ENCODE peak calls at places on chromosomes 4 and X, in six cellular contexts. One of them, this sample, is unnamed.
A peak's percentile ranks its signal among the peaks of the same experiment; 100 is the strongest.

GRCh38 chrX:152641996-152642395 is 4.3 kb downstream of the GABRQ start:
- DNase-seq in lower lobe of right lung: no peak
- DNase-seq in CD4-positive, alpha-beta T cell: no peak
- DNase-seq in dorsolateral prefrontal cortex: no peak
- DNase-seq in RWPE1: no peak
- DNase-seq in A549: no peak
- DNase-seq in this sample: no peak

GRCh38 chr4:94523617-94524016 is 71.9 kb downstream of the PDLIM5 start:
- DNase-seq in RWPE1: no peak
- DNase-seq in lower lobe of right lung: no peak
- DNase-seq in CD4-positive, alpha-beta T cell: no peak
- DNase-seq in A549: no peak
- DNase-seq in dorsolateral prefrontal cortex: no peak
- DNase-seq in this sample: no peak

GRCh38 chr4:131613824-131614216 is 1535.3 kb upstream of the PCDH10 start:
- DNase-seq in A549: no peak
- DNase-seq in CD4-positive, alpha-beta T cell: no peak
- DNase-seq in dorsolateral prefrontal cortex: no peak
- DNase-seq in RWPE1: no peak
- DNase-seq in lower lobe of right lung: no peak
- DNase-seq in this sample: no peak

GRCh38 chr4:146488495-146489174 is 33.1 kb downstream of the SLC10A7 start:
- DNase-seq in RWPE1: no peak
- DNase-seq in lower lobe of right lung: no peak
- DNase-seq in dorsolateral prefrontal cortex: no peak
- DNase-seq in A549: no peak
- DNase-seq in CD4-positive, alpha-beta T cell: no peak
- DNase-seq in this sample: no peak

GRCh38 chr4:25834411-25835107 is 28.2 kb downstream of the SEL1L3 start:
- DNase-seq in dorsolateral prefrontal cortex: no peak
- DNase-seq in A549: no peak
- DNase-seq in CD4-positive, alpha-beta T cell: no peak
- DNase-seq in lower lobe of right lung: no peak
- DNase-seq in RWPE1: no peak
- DNase-seq in this sample: no peak

GRCh38 chrX:11757397-11757728 is 674 bp upstream of the MSL3 start:
- DNase-seq in dorsolateral prefrontal cortex: no peak
- DNase-seq in RWPE1: no peak
- DNase-seq in CD4-positive, alpha-beta T cell: no peak
- DNase-seq in lower lobe of right lung: no peak
- DNase-seq in A549: no peak
- DNase-seq in this sample: no peak

GRCh38 chr4:30714408-30715031 is 5.6 kb upstream of the PCDH7 start:
- DNase-seq in A549: peak; percentile 18
- DNase-seq in dorsolateral prefrontal cortex: no peak
- DNase-seq in lower lobe of right lung: no peak
- DNase-seq in RWPE1: peak; percentile 58
- DNase-seq in CD4-positive, alpha-beta T cell: no peak
- DNase-seq in this sample: no peak

GRCh38 chr4:41070516-41071281 is 143.6 kb downstream of the APBB2 start:
- DNase-seq in dorsolateral prefrontal cortex: no peak
- DNase-seq in A549: no peak
- DNase-seq in CD4-positive, alpha-beta T cell: no peak
- DNase-seq in RWPE1: no peak
- DNase-seq in lower lobe of right lung: no peak
- DNase-seq in this sample: no peak

GRCh38 chr4:38396091-38396490 is 267.9 kb upstream of the KLF3 start:
- DNase-seq in RWPE1: no peak
- DNase-seq in lower lobe of right lung: no peak
- DNase-seq in A549: no peak
- DNase-seq in CD4-positive, alpha-beta T cell: no peak
- DNase-seq in dorsolateral prefrontal cortex: no peak
- DNase-seq in this sample: no peak

GRCh38 chr4:144572660-144573059 is 73.3 kb upstream of the HHIP start:
- DNase-seq in dorsolateral prefrontal cortex: no peak
- DNase-seq in lower lobe of right lung: no peak
- DNase-seq in CD4-positive, alpha-beta T cell: no peak
- DNase-seq in A549: no peak
- DNase-seq in RWPE1: no peak
- DNase-seq in this sample: no peak

GRCh38 chrX:111182938-111183337 is 86.9 kb downstream of the PAK3 start:
- DNase-seq in RWPE1: no peak
- DNase-seq in dorsolateral prefrontal cortex: no peak
- DNase-seq in lower lobe of right lung: no peak
- DNase-seq in A549: no peak
- DNase-seq in CD4-positive, alpha-beta T cell: no peak
- DNase-seq in this sample: no peak

GRCh38 chr4:40672528-40673522 is 43.2 kb upstream of the RBM47 start:
- DNase-seq in A549: peak; percentile 83
- DNase-seq in RWPE1: peak; percentile 81
- DNase-seq in lower lobe of right lung: peak; percentile 62
- DNase-seq in CD4-positive, alpha-beta T cell: no peak
- DNase-seq in dorsolateral prefrontal cortex: no peak
- DNase-seq in this sample: peak; percentile 34

GRCh38 chrX:15405846-15406245 is 21.6 kb upstream of the VEGFD start:
- DNase-seq in RWPE1: no peak
- DNase-seq in dorsolateral prefrontal cortex: no peak
- DNase-seq in lower lobe of right lung: no peak
- DNase-seq in A549: no peak
- DNase-seq in CD4-positive, alpha-beta T cell: no peak
- DNase-seq in this sample: no peak

GRCh38 chrX:130144509-130144908 is 21.1 kb downstream of the AIFM1 start:
- DNase-seq in dorsolateral prefrontal cortex: no peak
- DNase-seq in RWPE1: no peak
- DNase-seq in A549: no peak
- DNase-seq in lower lobe of right lung: no peak
- DNase-seq in CD4-positive, alpha-beta T cell: no peak
- DNase-seq in this sample: no peak

GRCh38 chr4:12459126-12459525 is 1025.0 kb downstream of the RAB28 start:
- DNase-seq in CD4-positive, alpha-beta T cell: no peak
- DNase-seq in RWPE1: no peak
- DNase-seq in A549: no peak
- DNase-seq in lower lobe of right lung: no peak
- DNase-seq in dorsolateral prefrontal cortex: no peak
- DNase-seq in this sample: no peak

GRCh38 chrX:48761674-48762471 is at the start of gene GLOD5:
- DNase-seq in A549: no peak
- DNase-seq in dorsolateral prefrontal cortex: no peak
- DNase-seq in lower lobe of right lung: peak; percentile 72
- DNase-seq in RWPE1: peak; percentile 51
- DNase-seq in CD4-positive, alpha-beta T cell: no peak
- DNase-seq in this sample: peak; percentile 64

GRCh38 chrX:108666101-108666500 is 70.3 kb downstream of the IRS4 start:
- DNase-seq in A549: no peak
- DNase-seq in CD4-positive, alpha-beta T cell: no peak
- DNase-seq in lower lobe of right lung: no peak
- DNase-seq in RWPE1: no peak
- DNase-seq in dorsolateral prefrontal cortex: no peak
- DNase-seq in this sample: no peak

GRCh38 chr4:148170408-148171385 is 271.5 kb downstream of the NR3C2 start:
- DNase-seq in lower lobe of right lung: no peak
- DNase-seq in RWPE1: peak; percentile 14
- DNase-seq in A549: no peak
- DNase-seq in dorsolateral prefrontal cortex: no peak
- DNase-seq in CD4-positive, alpha-beta T cell: no peak
- DNase-seq in this sample: no peak
- H3K27ac ChIP-seq in lower lobe of right lung: no peak overlapping the region
- H3K27ac ChIP-seq in RWPE1: no peak overlapping the region
- H3K27ac ChIP-seq in A549: no peak overlapping the region
- H3K27ac ChIP-seq in dorsolateral prefrontal cortex: no peak overlapping the region
- H3K27ac ChIP-seq in CD4-positive, alpha-beta T cell: no peak overlapping the region
- H3K27ac ChIP-seq in this sample: no peak overlapping the region

GRCh38 chr4:184844742-184845141 is 19.0 kb upstream of the ACSL1 start:
- DNase-seq in A549: no peak
- DNase-seq in CD4-positive, alpha-beta T cell: no peak
- DNase-seq in lower lobe of right lung: no peak
- DNase-seq in dorsolateral prefrontal cortex: no peak
- DNase-seq in RWPE1: no peak
- DNase-seq in this sample: no peak
- TF ChIP-seq CTCF in A549: no peak
- TF ChIP-seq CTCF in CD4-positive, alpha-beta T cell: no peak
- TF ChIP-seq CTCF in lower lobe of right lung: no peak
- TF ChIP-seq CTCF in dorsolateral prefrontal cortex: no peak
- TF ChIP-seq CTCF in RWPE1: no peak
- TF ChIP-seq CTCF in this sample: no peak

DNA sequence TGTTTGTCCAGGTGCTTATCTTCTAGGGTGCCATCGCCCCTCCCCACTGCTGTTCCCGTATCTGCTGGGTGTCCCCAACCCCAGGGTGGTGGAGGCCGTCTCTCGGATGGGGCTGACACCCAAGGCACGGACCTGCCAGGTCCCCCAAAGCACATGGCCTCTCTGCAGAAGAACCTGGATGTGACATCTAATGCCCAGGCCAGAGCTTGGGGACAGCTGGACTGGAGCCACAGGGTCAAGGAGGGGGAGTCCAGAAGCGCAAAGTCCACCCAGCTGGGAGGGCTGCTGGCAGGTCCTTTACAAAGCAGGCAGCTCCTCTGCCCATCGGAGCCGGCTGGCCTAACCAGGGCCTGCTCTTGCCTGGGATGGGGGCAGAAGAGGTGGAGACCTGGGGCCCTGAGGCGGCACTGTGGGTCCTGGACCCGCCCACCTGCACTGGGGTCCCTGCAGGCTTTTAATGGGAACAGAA is 751 bp upstream of the DOK7 start:
- DNase-seq in A549: no peak
- DNase-seq in RWPE1: no peak
- DNase-seq in CD4-positive, alpha-beta T cell: no peak
- DNase-seq in lower lobe of right lung: no peak
- DNase-seq in dorsolateral prefrontal cortex: no peak
- DNase-seq in this sample: peak; percentile 77
- H3K27ac ChIP-seq in A549: no peak overlapping the region
- H3K27ac ChIP-seq in RWPE1: peak overlapping the region; percentile 63
- H3K27ac ChIP-seq in CD4-positive, alpha-beta T cell: no peak overlapping the region
- H3K27ac ChIP-seq in lower lobe of right lung: no peak overlapping the region
- H3K27ac ChIP-seq in dorsolateral prefrontal cortex: no peak overlapping the region
- H3K27ac ChIP-seq in this sample: no peak overlapping the region

GRCh38 chr4:55444822-55445221 is 49.1 kb downstream of the TMEM165 start:
- DNase-seq in CD4-positive, alpha-beta T cell: no peak
- DNase-seq in lower lobe of right lung: no peak
- DNase-seq in RWPE1: peak; percentile 25
- DNase-seq in dorsolateral prefrontal cortex: no peak
- DNase-seq in A549: no peak
- DNase-seq in this sample: no peak
- TF ChIP-seq CTCF in CD4-positive, alpha-beta T cell: no peak
- TF ChIP-seq CTCF in lower lobe of right lung: no peak
- TF ChIP-seq CTCF in RWPE1: peak; percentile 36
- TF ChIP-seq CTCF in dorsolateral prefrontal cortex: no peak
- TF ChIP-seq CTCF in A549: peak; percentile 42
- TF ChIP-seq CTCF in this sample: peak; percentile 36

GRCh38 chr4:153151535-153152452 is 52.4 kb upstream of the TRIM2 start:
- DNase-seq in RWPE1: no peak
- DNase-seq in CD4-positive, alpha-beta T cell: no peak
- DNase-seq in A549: no peak
- DNase-seq in lower lobe of right lung: peak; percentile 87
- DNase-seq in dorsolateral prefrontal cortex: peak; percentile 81
- DNase-seq in this sample: peak; percentile 59
- H3K27ac ChIP-seq in RWPE1: no peak overlapping the region
- H3K27ac ChIP-seq in CD4-positive, alpha-beta T cell: no peak overlapping the region
- H3K27ac ChIP-seq in A549: peak overlapping the region; percentile 83
- H3K27ac ChIP-seq in lower lobe of right lung: no peak overlapping the region
- H3K27ac ChIP-seq in dorsolateral prefrontal cortex: peak overlapping the region; percentile 78
- H3K27ac ChIP-seq in this sample: no peak overlapping the region

GRCh38 chrX:39956803-39957394 is 140.9 kb downstream of the BCOR start:
- DNase-seq in CD4-positive, alpha-beta T cell: no peak
- DNase-seq in A549: no peak
- DNase-seq in dorsolateral prefrontal cortex: no peak
- DNase-seq in lower lobe of right lung: no peak
- DNase-seq in RWPE1: no peak
- DNase-seq in this sample: no peak
- TF ChIP-seq CTCF in CD4-positive, alpha-beta T cell: no peak
- TF ChIP-seq CTCF in A549: no peak
- TF ChIP-seq CTCF in dorsolateral prefrontal cortex: no peak
- TF ChIP-seq CTCF in lower lobe of right lung: no peak
- TF ChIP-seq CTCF in RWPE1: no peak
- TF ChIP-seq CTCF in this sample: no peak

DNA sequence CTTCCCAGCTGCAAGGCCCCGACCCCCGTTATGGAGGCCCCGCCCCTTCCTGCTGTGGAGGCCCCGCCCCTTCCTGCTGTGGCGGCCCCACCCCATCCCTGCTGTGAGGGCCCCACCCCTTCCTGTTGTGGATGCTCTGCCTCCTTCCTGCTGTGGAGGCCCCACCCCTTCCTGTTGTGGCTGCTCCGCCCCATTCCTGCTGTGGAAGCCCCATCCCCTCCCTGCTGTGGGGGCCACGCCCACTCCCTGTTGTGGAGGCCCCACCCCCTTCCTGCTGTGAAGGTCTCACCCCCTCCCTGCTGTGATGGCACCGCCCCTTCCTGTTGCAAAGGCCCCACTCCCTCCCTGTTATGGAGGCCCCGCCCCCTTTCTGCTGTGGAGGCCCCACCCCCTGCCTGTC is 104.9 kb upstream of the PSAPL1 start:
- DNase-seq in A549: peak; percentile 10
- DNase-seq in dorsolateral prefrontal cortex: no peak
- DNase-seq in CD4-positive, alpha-beta T cell: peak; percentile 30
- DNase-seq in RWPE1: peak; percentile 86
- DNase-seq in lower lobe of right lung: no peak
- DNase-seq in this sample: no peak
- H3K27ac ChIP-seq in A549: no peak overlapping the region
- H3K27ac ChIP-seq in dorsolateral prefrontal cortex: no peak overlapping the region
- H3K27ac ChIP-seq in CD4-positive, alpha-beta T cell: no peak overlapping the region
- H3K27ac ChIP-seq in RWPE1: peak overlapping the region; percentile 91
- H3K27ac ChIP-seq in lower lobe of right lung: no peak overlapping the region
- H3K27ac ChIP-seq in this sample: no peak overlapping the region

GRCh38 chr4:186072516-186072915 is 3.6 kb downstream of the TLR3 start:
- DNase-seq in lower lobe of right lung: no peak
- DNase-seq in RWPE1: no peak
- DNase-seq in CD4-positive, alpha-beta T cell: no peak
- DNase-seq in A549: no peak
- DNase-seq in dorsolateral prefrontal cortex: no peak
- DNase-seq in this sample: no peak

GRCh38 chr4:186061919-186062318 is 7.0 kb upstream of the TLR3 start:
- DNase-seq in CD4-positive, alpha-beta T cell: no peak
- DNase-seq in A549: no peak
- DNase-seq in RWPE1: no peak
- DNase-seq in lower lobe of right lung: no peak
- DNase-seq in dorsolateral prefrontal cortex: no peak
- DNase-seq in this sample: no peak

GRCh38 chr4:186068581-186069402 is at the start of gene TLR3:
- DNase-seq in CD4-positive, alpha-beta T cell: no peak
- DNase-seq in RWPE1: peak; percentile 20
- DNase-seq in dorsolateral prefrontal cortex: no peak
- DNase-seq in lower lobe of right lung: no peak
- DNase-seq in A549: no peak
- DNase-seq in this sample: no peak

GRCh38 chr4:186069734-186070133 is 778 bp downstream of the TLR3 start:
- DNase-seq in A549: no peak
- DNase-seq in CD4-positive, alpha-beta T cell: no peak
- DNase-seq in RWPE1: no peak
- DNase-seq in lower lobe of right lung: no peak
- DNase-seq in dorsolateral prefrontal cortex: no peak
- DNase-seq in this sample: no peak

GRCh38 chr4:186067757-186068385 is 1.1 kb upstream of the TLR3 start:
- DNase-seq in A549: no peak
- DNase-seq in CD4-positive, alpha-beta T cell: peak; percentile 15
- DNase-seq in dorsolateral prefrontal cortex: no peak
- DNase-seq in lower lobe of right lung: peak; percentile 71
- DNase-seq in RWPE1: no peak
- DNase-seq in this sample: peak; percentile 66
- TF ChIP-seq CTCF in A549: peak; percentile 51
- TF ChIP-seq CTCF in CD4-positive, alpha-beta T cell: peak; percentile 26
- TF ChIP-seq CTCF in dorsolateral prefrontal cortex: peak; percentile 76
- TF ChIP-seq CTCF in lower lobe of right lung: peak; percentile 68
- TF ChIP-seq CTCF in RWPE1: no peak
- TF ChIP-seq CTCF in this sample: peak; percentile 77